ENCODE peak calls at places on chromosomes 5 and 9, in four cellular contexts. One of them, this sample, is unnamed.

GRCh38 chr9:14278291-14278721 is 35.6 kb downstream of the NFIB start:
- DNase-seq in NCI-H1436 treated with DMSO at 0.1 percent for 48 hours: no peak
- DNase-seq in T-helper 9 cell: no peak
- DNase-seq in Peyer's patch: no peak
- DNase-seq in this sample: peak

GRCh38 chr9:96040591-96041461 is 165.3 kb downstream of the ERCC6L2 start:
- DNase-seq in NCI-H1436 treated with DMSO at 0.1 percent for 48 hours: no peak
- DNase-seq in T-helper 9 cell: no peak
- DNase-seq in Peyer's patch: no peak
- DNase-seq in this sample: peak

GRCh38 chr5:108670591-108671335 is 76.9 kb upstream of the FER start:
- DNase-seq in T-helper 9 cell: no peak
- DNase-seq in Peyer's patch: no peak
- DNase-seq in NCI-H1436 treated with DMSO at 0.1 percent for 48 hours: no peak
- DNase-seq in this sample: no peak

GRCh38 chr5:84831701-84832100 is 447.0 kb upstream of the EDIL3 start:
- DNase-seq in Peyer's patch: no peak
- DNase-seq in T-helper 9 cell: no peak
- DNase-seq in NCI-H1436 treated with DMSO at 0.1 percent for 48 hours: no peak
- DNase-seq in this sample: no peak

GRCh38 chr5:139904566-139905400 is 109.2 kb downstream of the PSD2 start:
- DNase-seq in Peyer's patch: no peak
- DNase-seq in NCI-H1436 treated with DMSO at 0.1 percent for 48 hours: no peak
- DNase-seq in T-helper 9 cell: no peak
- DNase-seq in this sample: peak

GRCh38 chr5:170216262-170216864 is 16.4 kb upstream of the C5orf58 start:
- DNase-seq in Peyer's patch: no peak
- DNase-seq in T-helper 9 cell: no peak
- DNase-seq in NCI-H1436 treated with DMSO at 0.1 percent for 48 hours: no peak
- DNase-seq in this sample: peak

GRCh38 chr9:134424818-134425217 is 98.6 kb downstream of the RXRA start:
- DNase-seq in Peyer's patch: no peak
- DNase-seq in NCI-H1436 treated with DMSO at 0.1 percent for 48 hours: no peak
- DNase-seq in T-helper 9 cell: no peak
- DNase-seq in this sample: no peak

GRCh38 chr5:151675225-151675955 is 11.3 kb downstream of the SPARC start:
- DNase-seq in Peyer's patch: no peak
- DNase-seq in NCI-H1436 treated with DMSO at 0.1 percent for 48 hours: no peak
- DNase-seq in T-helper 9 cell: no peak
- DNase-seq in this sample: no peak